ENCODE peak calls at places on chromosomes 13 and 19, in nine cellular contexts. One of them, this sample, is unnamed.
A peak's percentile ranks its signal among the peaks of the same experiment; 100 is the strongest.

GRCh38 chr13:97372929-97373328 is 61.0 kb upstream of the RAP2A start:
- DNase-seq in upper lobe of right lung: no peak
- DNase-seq in heart left ventricle: no peak
- DNase-seq in neural progenitor cell: no peak
- DNase-seq in heart right ventricle: no peak
- DNase-seq in omental fat pad: no peak
- DNase-seq in left lung: no peak
- DNase-seq in body of pancreas: no peak
- DNase-seq in colonic mucosa: no peak
- DNase-seq in this sample: no peak

GRCh38 chr13:51519839-51520238 is 64.4 kb upstream of the WDFY2 start:
- DNase-seq in omental fat pad: no peak
- DNase-seq in heart right ventricle: no peak
- DNase-seq in colonic mucosa: no peak
- DNase-seq in left lung: no peak
- DNase-seq in neural progenitor cell: no peak
- DNase-seq in body of pancreas: no peak
- DNase-seq in upper lobe of right lung: no peak
- DNase-seq in heart left ventricle: no peak
- DNase-seq in this sample: no peak

GRCh38 chr19:51071006-51071405 is 6.1 kb upstream of the KLK13 start:
- DNase-seq in heart left ventricle: no peak
- DNase-seq in colonic mucosa: no peak
- DNase-seq in omental fat pad: no peak
- DNase-seq in neural progenitor cell: no peak
- DNase-seq in upper lobe of right lung: no peak
- DNase-seq in body of pancreas: no peak
- DNase-seq in left lung: no peak
- DNase-seq in heart right ventricle: no peak
- DNase-seq in this sample: no peak

GRCh38 chr19:3343619-3344502 is 22.5 kb upstream of the NFIC start:
- DNase-seq in left lung: peak; percentile 86
- DNase-seq in heart right ventricle: peak; percentile 76
- DNase-seq in upper lobe of right lung: peak; percentile 92
- DNase-seq in body of pancreas: peak; percentile 94
- DNase-seq in neural progenitor cell: no peak
- DNase-seq in heart left ventricle: peak; percentile 88
- DNase-seq in omental fat pad: peak; percentile 69
- DNase-seq in colonic mucosa: peak; percentile 66
- DNase-seq in this sample: no peak

GRCh38 chr13:113669231-113669870 is 2.3 kb downstream of the GRK1 start:
- DNase-seq in neural progenitor cell: no peak
- DNase-seq in omental fat pad: no peak
- DNase-seq in heart right ventricle: no peak
- DNase-seq in colonic mucosa: no peak
- DNase-seq in upper lobe of right lung: peak; percentile 36
- DNase-seq in left lung: peak; percentile 7
- DNase-seq in body of pancreas: peak; percentile 6
- DNase-seq in heart left ventricle: no peak
- DNase-seq in this sample: peak; percentile 60

GRCh38 chr19:45767881-45768643 is 990 bp downstream of the SIX5 start:
- DNase-seq in upper lobe of right lung: peak; percentile 87
- DNase-seq in omental fat pad: no peak
- DNase-seq in heart right ventricle: peak; percentile 72
- DNase-seq in neural progenitor cell: peak; percentile 83
- DNase-seq in colonic mucosa: peak; percentile 67
- DNase-seq in left lung: peak; percentile 56
- DNase-seq in body of pancreas: peak; percentile 84
- DNase-seq in heart left ventricle: peak; percentile 86
- DNase-seq in this sample: peak; percentile 84

GRCh38 chr13:67086260-67086659 is 143.9 kb downstream of the PCDH9 start:
- DNase-seq in heart right ventricle: no peak
- DNase-seq in neural progenitor cell: no peak
- DNase-seq in colonic mucosa: no peak
- DNase-seq in left lung: no peak
- DNase-seq in body of pancreas: no peak
- DNase-seq in omental fat pad: no peak
- DNase-seq in upper lobe of right lung: no peak
- DNase-seq in heart left ventricle: no peak
- DNase-seq in this sample: no peak

GRCh38 chr13:32040052-32040642 is 8.6 kb downstream of the FRY start:
- DNase-seq in omental fat pad: no peak
- DNase-seq in left lung: no peak
- DNase-seq in colonic mucosa: no peak
- DNase-seq in heart right ventricle: no peak
- DNase-seq in neural progenitor cell: no peak
- DNase-seq in body of pancreas: no peak
- DNase-seq in upper lobe of right lung: no peak
- DNase-seq in heart left ventricle: no peak
- DNase-seq in this sample: no peak

GRCh38 chr19:55640043-55640576 is 692 bp upstream of the ZNF580 start:
- DNase-seq in upper lobe of right lung: peak; percentile 88
- DNase-seq in body of pancreas: peak; percentile 64
- DNase-seq in heart right ventricle: peak; percentile 71
- DNase-seq in heart left ventricle: peak; percentile 80
- DNase-seq in colonic mucosa: peak; percentile 60
- DNase-seq in neural progenitor cell: peak; percentile 50
- DNase-seq in left lung: peak; percentile 77
- DNase-seq in omental fat pad: no peak
- DNase-seq in this sample: peak; percentile 71

GRCh38 chr19:38667552-38668205 is 20.2 kb downstream of the ACTN4 start:
- DNase-seq in left lung: no peak
- DNase-seq in neural progenitor cell: no peak
- DNase-seq in body of pancreas: no peak
- DNase-seq in upper lobe of right lung: no peak
- DNase-seq in omental fat pad: no peak
- DNase-seq in colonic mucosa: no peak
- DNase-seq in heart right ventricle: no peak
- DNase-seq in heart left ventricle: no peak
- DNase-seq in this sample: no peak

GRCh38 chr19:5131031-5131865 is 162.3 kb downstream of the KDM4B start:
- DNase-seq in neural progenitor cell: no peak
- DNase-seq in omental fat pad: no peak
- DNase-seq in heart right ventricle: no peak
- DNase-seq in body of pancreas: no peak
- DNase-seq in left lung: no peak
- DNase-seq in upper lobe of right lung: no peak
- DNase-seq in heart left ventricle: no peak
- DNase-seq in colonic mucosa: no peak
- DNase-seq in this sample: no peak

GRCh38 chr13:32036131-32036695 is 4.6 kb downstream of the FRY start:
- DNase-seq in heart left ventricle: peak; percentile 48
- DNase-seq in omental fat pad: no peak
- DNase-seq in colonic mucosa: peak; percentile 39
- DNase-seq in body of pancreas: no peak
- DNase-seq in neural progenitor cell: no peak
- DNase-seq in left lung: peak; percentile 35
- DNase-seq in heart right ventricle: no peak
- DNase-seq in upper lobe of right lung: no peak
- DNase-seq in this sample: no peak

GRCh38 chr13:101424381-101425155 is 8.3 kb upstream of the NALCN start:
- DNase-seq in upper lobe of right lung: no peak
- DNase-seq in heart right ventricle: no peak
- DNase-seq in heart left ventricle: no peak
- DNase-seq in body of pancreas: no peak
- DNase-seq in colonic mucosa: no peak
- DNase-seq in left lung: no peak
- DNase-seq in neural progenitor cell: no peak
- DNase-seq in omental fat pad: no peak
- DNase-seq in this sample: no peak

GRCh38 chr13:112968910-112969691 is at the start of gene MCF2L:
- DNase-seq in neural progenitor cell: peak; percentile 68
- DNase-seq in omental fat pad: no peak
- DNase-seq in heart left ventricle: peak; percentile 60
- DNase-seq in colonic mucosa: peak; percentile 63
- DNase-seq in heart right ventricle: peak; percentile 50
- DNase-seq in body of pancreas: peak; percentile 66
- DNase-seq in upper lobe of right lung: peak; percentile 81
- DNase-seq in left lung: no peak
- DNase-seq in this sample: no peak

GRCh38 chr19:35090795-35091214 is 24.8 kb upstream of the FXYD3 start:
- DNase-seq in omental fat pad: no peak
- DNase-seq in heart right ventricle: no peak
- DNase-seq in upper lobe of right lung: no peak
- DNase-seq in neural progenitor cell: peak; percentile 66
- DNase-seq in heart left ventricle: no peak
- DNase-seq in colonic mucosa: no peak
- DNase-seq in left lung: no peak
- DNase-seq in body of pancreas: peak; percentile 82
- DNase-seq in this sample: no peak

GRCh38 chr19:35090160-35090794 is 25.3 kb upstream of the FXYD3 start:
- DNase-seq in neural progenitor cell: peak; percentile 78
- DNase-seq in omental fat pad: peak; percentile 50
- DNase-seq in colonic mucosa: peak; percentile 68
- DNase-seq in upper lobe of right lung: peak; percentile 72
- DNase-seq in heart right ventricle: no peak
- DNase-seq in left lung: no peak
- DNase-seq in body of pancreas: peak; percentile 84
- DNase-seq in heart left ventricle: peak; percentile 54
- DNase-seq in this sample: no peak

GRCh38 chr19:35093941-35094647 is 21.5 kb upstream of the FXYD3 start:
- DNase-seq in colonic mucosa: no peak
- DNase-seq in neural progenitor cell: no peak
- DNase-seq in heart right ventricle: no peak
- DNase-seq in left lung: no peak
- DNase-seq in heart left ventricle: no peak
- DNase-seq in omental fat pad: no peak
- DNase-seq in upper lobe of right lung: no peak
- DNase-seq in body of pancreas: no peak
- DNase-seq in this sample: no peak

GRCh38 chr19:35095667-35096368 is 19.8 kb upstream of the FXYD3 start:
- DNase-seq in heart right ventricle: no peak
- DNase-seq in left lung: no peak
- DNase-seq in body of pancreas: no peak
- DNase-seq in omental fat pad: no peak
- DNase-seq in upper lobe of right lung: no peak
- DNase-seq in heart left ventricle: no peak
- DNase-seq in colonic mucosa: no peak
- DNase-seq in neural progenitor cell: no peak
- DNase-seq in this sample: no peak

DNA sequence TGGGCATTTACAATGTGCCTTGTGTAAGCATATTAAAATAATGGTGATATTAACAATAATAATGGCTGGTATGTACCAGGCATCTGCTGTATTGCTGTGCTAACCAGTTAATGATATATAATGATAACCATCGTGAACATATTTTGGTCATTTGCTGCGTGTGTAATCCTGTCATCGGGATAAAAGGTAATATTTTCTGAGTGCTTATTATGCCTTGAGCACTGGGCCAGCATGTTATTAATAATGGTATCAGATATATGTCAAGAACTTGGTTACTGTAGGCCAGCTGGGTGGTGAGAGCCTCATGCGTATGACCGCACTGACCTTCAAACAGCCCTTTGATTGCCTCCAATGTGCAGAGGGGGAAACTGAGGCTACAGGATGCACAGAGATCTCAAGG is 22.2 kb upstream of the FXYD3 start:
- DNase-seq in heart right ventricle: no peak
- DNase-seq in omental fat pad: no peak
- DNase-seq in left lung: no peak
- DNase-seq in upper lobe of right lung: no peak
- DNase-seq in body of pancreas: no peak
- DNase-seq in colonic mucosa: no peak
- DNase-seq in neural progenitor cell: no peak
- DNase-seq in heart left ventricle: no peak
- DNase-seq in this sample: no peak
- TF ChIP-seq CTCF in heart right ventricle: no peak
- TF ChIP-seq CTCF in omental fat pad: no peak
- TF ChIP-seq CTCF in left lung: no peak
- TF ChIP-seq CTCF in upper lobe of right lung: no peak
- TF ChIP-seq CTCF in body of pancreas: no peak
- TF ChIP-seq CTCF in colonic mucosa: no peak
- TF ChIP-seq CTCF in neural progenitor cell: no peak
- TF ChIP-seq CTCF in heart left ventricle: no peak
- TF ChIP-seq CTCF in this sample: no peak

GRCh38 chr19:18839465-18840287 is 7.9 kb downstream of the UPF1 start:
- DNase-seq in left lung: no peak
- DNase-seq in heart left ventricle: no peak
- DNase-seq in upper lobe of right lung: no peak
- DNase-seq in colonic mucosa: no peak
- DNase-seq in neural progenitor cell: no peak
- DNase-seq in heart right ventricle: no peak
- DNase-seq in body of pancreas: peak; percentile 55
- DNase-seq in omental fat pad: no peak
- DNase-seq in this sample: no peak
- TF ChIP-seq CTCF in left lung: no peak
- TF ChIP-seq CTCF in heart left ventricle: no peak
- TF ChIP-seq CTCF in upper lobe of right lung: no peak
- TF ChIP-seq CTCF in colonic mucosa: no peak
- TF ChIP-seq CTCF in neural progenitor cell: no peak
- TF ChIP-seq CTCF in heart right ventricle: no peak
- TF ChIP-seq CTCF in body of pancreas: no peak
- TF ChIP-seq CTCF in omental fat pad: no peak
- TF ChIP-seq CTCF in this sample: no peak

GRCh38 chr19:20077791-20078463 is at the start of gene ZNF90:
- DNase-seq in neural progenitor cell: peak; percentile 98
- DNase-seq in upper lobe of right lung: peak; percentile 89
- DNase-seq in body of pancreas: peak; percentile 99
- DNase-seq in heart right ventricle: peak; percentile 87
- DNase-seq in omental fat pad: peak; percentile 96
- DNase-seq in left lung: peak; percentile 93
- DNase-seq in colonic mucosa: peak; percentile 96
- DNase-seq in heart left ventricle: peak; percentile 97
- DNase-seq in this sample: peak; percentile 89
- TF ChIP-seq CTCF in neural progenitor cell: peak; percentile 21
- TF ChIP-seq CTCF in upper lobe of right lung: no peak
- TF ChIP-seq CTCF in body of pancreas: no peak
- TF ChIP-seq CTCF in heart right ventricle: no peak
- TF ChIP-seq CTCF in omental fat pad: no peak
- TF ChIP-seq CTCF in left lung: no peak
- TF ChIP-seq CTCF in colonic mucosa: no peak
- TF ChIP-seq CTCF in heart left ventricle: no peak
- TF ChIP-seq CTCF in this sample: no peak

DNA sequence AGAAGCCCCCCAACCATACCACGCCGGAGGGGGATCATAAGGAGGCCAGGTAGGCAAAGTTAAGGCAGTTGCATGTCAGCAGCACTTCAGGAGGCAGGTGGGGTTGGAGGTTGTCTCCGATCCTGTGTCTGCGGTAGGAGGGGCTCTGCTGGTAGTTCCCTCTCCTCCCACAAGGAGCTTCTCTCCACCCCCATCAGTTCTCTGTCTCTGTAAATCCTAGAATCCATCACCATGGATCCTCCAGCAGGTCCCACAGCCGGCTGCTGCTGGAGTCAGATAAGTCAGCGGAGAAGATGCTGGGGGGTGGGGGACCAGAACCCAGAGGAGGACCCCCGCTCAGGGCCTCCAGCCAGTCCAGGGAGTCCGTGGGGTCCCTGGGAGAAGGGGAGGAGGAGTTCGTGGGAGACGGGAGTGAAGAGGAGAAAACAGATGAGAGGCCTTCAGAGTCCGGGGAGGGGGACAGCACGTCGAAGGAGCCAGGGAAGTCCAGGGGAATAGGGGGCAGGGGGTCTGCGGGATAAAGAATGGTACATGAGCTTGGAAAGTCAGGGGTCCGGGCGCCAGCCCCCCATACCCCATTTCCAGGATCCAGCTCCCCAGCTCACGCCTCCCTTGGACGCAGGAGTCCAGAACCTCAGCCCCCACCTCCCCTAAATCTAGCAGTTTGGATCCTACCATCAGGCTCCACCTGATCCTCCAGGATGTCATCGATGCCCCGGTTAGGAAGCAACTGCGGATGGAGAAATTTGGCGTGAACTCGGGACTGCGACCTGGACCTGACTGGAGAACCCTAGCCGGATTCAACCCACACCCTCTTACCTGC is 6.3 kb downstream of the MAMSTR start:
- DNase-seq in heart right ventricle: no peak
- DNase-seq in omental fat pad: no peak
- DNase-seq in colonic mucosa: no peak
- DNase-seq in left lung: no peak
- DNase-seq in neural progenitor cell: peak; percentile 74
- DNase-seq in body of pancreas: no peak
- DNase-seq in upper lobe of right lung: no peak
- DNase-seq in heart left ventricle: no peak
- DNase-seq in this sample: no peak
- TF ChIP-seq CTCF in heart right ventricle: no peak
- TF ChIP-seq CTCF in omental fat pad: no peak
- TF ChIP-seq CTCF in colonic mucosa: no peak
- TF ChIP-seq CTCF in left lung: no peak
- TF ChIP-seq CTCF in neural progenitor cell: peak; percentile 39
- TF ChIP-seq CTCF in body of pancreas: no peak
- TF ChIP-seq CTCF in upper lobe of right lung: no peak
- TF ChIP-seq CTCF in heart left ventricle: no peak
- TF ChIP-seq CTCF in this sample: peak; percentile 58

This sample was measured in type B pancreatic cell.